ENCODE peak calls at places on chromosomes 5 and 9, in nine cellular contexts. C is endodermal cell, W is colonic mucosa, X is coronary artery, G is fibroblast of the aortic adventitia, O is fibroblast of lung, B is B cell, V is omental fat pad, P is Calu3. Z is an unnamed sample.

GRCh38 chr9:109498195-109499060 is at the start of gene PTPN3:
- DNase-seq in C (peak), W (peak), X (no peak), G (no peak), O (peak), B (peak), V (no peak), P (peak), Z (no peak)

GRCh38 chr5:103514381-103514780 is 48.2 kb downstream of the NUDT12 start:
- DNase-seq in C (no peak), W (no peak), X (no peak), G (no peak), O (no peak), B (no peak), V (no peak), P (no peak), Z (no peak)

GRCh38 chr5:153629027-153629426 is 138.6 kb downstream of the GRIA1 start:
- DNase-seq in C (peak), W (peak), X (peak), G (peak), O (peak), B (no peak), V (no peak), P (peak), Z (no peak)

GRCh38 chr9:74777136-74777879 is 110.4 kb downstream of the TRPM6 start:
- DNase-seq in C (peak), W (peak), X (no peak), G (peak), O (peak), B (peak), V (peak), P (peak), Z (no peak)

GRCh38 chr9:37350486-37351190 is 71.9 kb upstream of the GRHPR start:
- DNase-seq in C (no peak), W (no peak), X (no peak), G (peak), O (peak), B (no peak), V (no peak), P (no peak), Z (no peak)

GRCh38 chr5:32692066-32692746 is 18.9 kb upstream of the NPR3 start:
- DNase-seq in C (no peak), W (no peak), X (no peak), G (peak), O (peak), B (no peak), V (no peak), P (no peak), Z (no peak)

GRCh38 chr5:179124853-179125788 is 64.9 kb downstream of the ZNF354C start:
- DNase-seq in C (peak), W (no peak), X (peak), G (no peak), O (no peak), B (no peak), V (no peak), P (no peak), Z (peak)

GRCh38 chr9:120755827-120756434 is 37.3 kb downstream of the FBXW2 start:
- DNase-seq in C (peak), W (peak), X (no peak), G (peak), O (peak), B (peak), V (peak), P (peak), Z (no peak)

GRCh38 chr5:73496984-73497457 is 1.2 kb upstream of the BTF3 start:
- DNase-seq in C (no peak), W (no peak), X (no peak), G (peak), O (peak), B (no peak), V (no peak), P (no peak), Z (no peak)

GRCh38 chr9:6598249-6598725 is 47.2 kb downstream of the GLDC start:
- DNase-seq in C (no peak), W (no peak), X (no peak), G (no peak), O (no peak), B (no peak), V (no peak), P (no peak), Z (no peak)

GRCh38 chr9:29668732-29669131 is 2095.5 kb upstream of the C9orf72 start:
- DNase-seq in C (no peak), W (no peak), X (no peak), G (no peak), O (no peak), B (no peak), V (no peak), P (no peak), Z (no peak)

GRCh38 chr9:122144836-122145235 is 14.7 kb downstream of the NDUFA8 start:
- DNase-seq in C (no peak), W (no peak), X (no peak), G (no peak), O (no peak), B (no peak), V (no peak), P (no peak), Z (no peak)

GRCh38 chr5:171897231-171897630 is 109.2 kb downstream of the FBXW11 start:
- DNase-seq in C (no peak), W (no peak), X (no peak), G (no peak), O (no peak), B (no peak), V (no peak), P (no peak), Z (no peak)

GRCh38 chr5:81081461-81081835 is 121.3 kb downstream of the RASGRF2 start:
- DNase-seq in C (no peak), W (no peak), X (no peak), G (no peak), O (peak), B (no peak), V (no peak), P (no peak), Z (no peak)

GRCh38 chr5:81078930-81079329 is 118.8 kb downstream of the RASGRF2 start:
- DNase-seq in C (no peak), W (no peak), X (no peak), G (no peak), O (no peak), B (no peak), V (no peak), P (no peak), Z (no peak)

GRCh38 chr5:81075041-81075440 is 114.9 kb downstream of the RASGRF2 start:
- DNase-seq in C (no peak), W (no peak), X (no peak), G (no peak), O (no peak), B (no peak), V (no peak), P (no peak), Z (no peak)

GRCh38 chr5:81077105-81077504 is 116.9 kb downstream of the RASGRF2 start:
- DNase-seq in C (no peak), W (no peak), X (no peak), G (no peak), O (no peak), B (no peak), V (no peak), P (no peak), Z (no peak)

DNA sequence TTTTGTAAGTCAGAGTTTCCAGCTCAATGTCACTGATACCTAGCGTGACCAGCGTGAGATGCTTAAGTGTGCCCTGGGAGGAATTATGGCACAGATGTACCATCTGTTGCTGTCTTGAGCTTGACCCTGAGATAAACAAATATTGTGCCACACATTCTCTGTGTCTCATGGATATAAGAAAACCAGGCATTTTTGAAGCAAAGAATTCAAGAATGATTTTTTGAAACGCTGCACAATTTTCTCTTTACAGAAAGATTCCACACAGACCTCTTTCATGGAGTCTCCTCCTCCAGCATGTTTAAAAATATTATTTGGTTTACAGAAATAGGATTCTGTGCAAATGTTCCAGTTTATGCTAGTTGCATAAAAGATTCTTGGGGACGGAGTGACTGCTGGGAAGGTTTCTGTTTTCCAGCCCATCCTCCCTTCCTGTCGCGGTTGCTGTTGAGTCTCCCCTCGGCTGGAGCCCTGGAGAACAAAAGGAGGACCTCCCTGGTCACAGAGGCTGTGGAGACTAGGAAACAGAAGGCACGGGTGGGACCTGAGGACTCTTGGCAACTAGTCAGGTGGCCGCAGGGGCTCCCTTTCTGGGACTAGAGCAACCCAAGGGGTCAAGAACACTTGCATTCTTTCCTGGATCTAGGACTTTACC is 120.8 kb downstream of the RASGRF2 start:
- DNase-seq in C (no peak), W (no peak), X (no peak), G (no peak), O (no peak), B (no peak), V (no peak), P (no peak), Z (no peak)
- TF ChIP-seq CTCF in C (no peak), W (no peak), X (no peak), G (no peak), O (no peak), B (no peak), V (no peak), P (no peak), Z (no peak)

DNA sequence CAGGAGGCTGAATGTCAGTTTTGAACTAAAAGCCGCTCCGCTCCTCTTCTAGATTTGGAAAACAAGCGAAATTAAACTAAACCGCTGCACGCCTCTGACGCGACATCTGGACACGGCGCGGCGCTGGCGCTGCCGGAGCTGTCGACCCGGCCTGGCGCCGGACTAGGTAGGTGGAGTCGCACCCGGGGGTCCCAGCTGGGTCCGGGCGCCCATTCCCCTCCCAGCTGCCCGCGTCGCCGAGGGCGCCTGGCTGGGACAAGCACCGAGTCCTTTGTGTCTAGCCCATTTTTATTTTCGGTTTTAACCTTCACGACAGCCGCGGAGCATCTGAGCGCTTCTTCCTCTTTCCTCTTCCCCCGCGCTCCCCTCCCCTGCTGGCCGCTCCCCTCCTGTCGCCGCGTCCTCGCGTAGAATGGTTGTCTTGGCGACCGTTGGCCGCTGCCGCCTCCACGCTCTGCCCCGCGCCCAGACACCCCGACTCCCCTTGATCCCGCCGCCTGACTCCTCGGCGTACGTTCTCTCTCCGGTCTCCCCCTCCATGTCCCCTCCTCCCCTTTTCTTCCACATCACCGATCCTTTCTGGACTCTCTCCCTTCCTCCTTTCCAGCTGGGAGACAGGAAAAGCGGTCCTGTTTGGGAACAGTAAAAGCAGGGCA is 533 bp downstream of the CDKN2B-AS1 start:
- DNase-seq in C (peak), W (peak), X (no peak), G (peak), O (peak), B (peak), V (no peak), P (peak), Z (no peak)
- TF ChIP-seq CTCF in C (no peak), W (no peak), X (no peak), G (peak), O (no peak), B (no peak), V (no peak), P (no peak), Z (no peak)

GRCh38 chr5:175887463-175887862 is 16.1 kb downstream of the CPLX2 start:
- DNase-seq in C (peak), W (no peak), X (no peak), G (no peak), O (no peak), B (no peak), V (no peak), P (no peak), Z (no peak)

GRCh38 chr5:175894251-175894650 is 22.9 kb downstream of the CPLX2 start:
- DNase-seq in C (no peak), W (no peak), X (no peak), G (no peak), O (no peak), B (no peak), V (no peak), P (no peak), Z (no peak)

GRCh38 chr5:175893466-175893865 is 22.1 kb downstream of the CPLX2 start:
- DNase-seq in C (no peak), W (no peak), X (no peak), G (no peak), O (no peak), B (no peak), V (no peak), P (no peak), Z (no peak)

GRCh38 chr5:175892401-175892800 is 21.0 kb downstream of the CPLX2 start:
- DNase-seq in C (peak), W (no peak), X (no peak), G (no peak), O (no peak), B (no peak), V (no peak), P (no peak), Z (no peak)

DNA sequence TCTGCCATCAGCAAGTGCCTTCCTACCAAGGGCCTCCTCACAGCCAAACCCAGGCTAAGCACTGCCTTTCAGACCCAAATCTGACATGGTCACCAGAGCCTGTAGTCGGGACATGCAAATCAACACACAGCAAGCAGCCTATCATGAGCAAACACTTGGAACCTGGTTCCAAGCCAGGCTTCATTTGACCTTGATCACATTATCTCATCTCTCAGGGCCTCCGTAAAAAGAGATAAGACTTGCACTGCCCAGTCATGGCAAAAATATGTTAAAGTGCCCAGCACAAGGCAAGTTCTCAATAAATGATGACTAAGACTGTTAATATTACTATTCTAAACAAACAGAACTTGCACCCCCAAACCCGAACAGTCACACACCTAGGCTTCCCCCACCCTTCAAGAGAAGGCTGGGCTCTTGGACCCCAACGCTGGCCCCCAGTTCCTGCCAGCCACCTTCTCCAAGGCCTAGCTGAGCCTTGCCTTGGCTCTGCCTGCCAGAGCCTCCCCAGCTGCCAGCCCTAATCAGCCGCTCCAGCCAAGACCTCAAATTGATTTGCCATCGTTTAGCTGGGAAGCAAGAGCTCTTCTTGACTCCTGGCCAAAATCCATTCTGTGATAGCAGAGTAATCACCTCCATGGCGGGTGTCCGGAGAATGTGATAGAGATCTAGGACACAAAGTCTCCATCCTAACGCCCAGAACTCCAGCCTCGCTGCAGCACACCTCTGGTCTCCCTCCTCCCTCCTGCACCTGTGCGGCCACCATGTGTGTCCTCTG is 18.7 kb downstream of the CPLX2 start:
- DNase-seq in C (no peak), W (no peak), X (no peak), G (peak), O (peak), B (no peak), V (no peak), P (no peak), Z (no peak)
- TF ChIP-seq CTCF in C (no peak), W (no peak), X (no peak), G (no peak), O (no peak), B (no peak), V (no peak), P (no peak), Z (no peak)

DNA sequence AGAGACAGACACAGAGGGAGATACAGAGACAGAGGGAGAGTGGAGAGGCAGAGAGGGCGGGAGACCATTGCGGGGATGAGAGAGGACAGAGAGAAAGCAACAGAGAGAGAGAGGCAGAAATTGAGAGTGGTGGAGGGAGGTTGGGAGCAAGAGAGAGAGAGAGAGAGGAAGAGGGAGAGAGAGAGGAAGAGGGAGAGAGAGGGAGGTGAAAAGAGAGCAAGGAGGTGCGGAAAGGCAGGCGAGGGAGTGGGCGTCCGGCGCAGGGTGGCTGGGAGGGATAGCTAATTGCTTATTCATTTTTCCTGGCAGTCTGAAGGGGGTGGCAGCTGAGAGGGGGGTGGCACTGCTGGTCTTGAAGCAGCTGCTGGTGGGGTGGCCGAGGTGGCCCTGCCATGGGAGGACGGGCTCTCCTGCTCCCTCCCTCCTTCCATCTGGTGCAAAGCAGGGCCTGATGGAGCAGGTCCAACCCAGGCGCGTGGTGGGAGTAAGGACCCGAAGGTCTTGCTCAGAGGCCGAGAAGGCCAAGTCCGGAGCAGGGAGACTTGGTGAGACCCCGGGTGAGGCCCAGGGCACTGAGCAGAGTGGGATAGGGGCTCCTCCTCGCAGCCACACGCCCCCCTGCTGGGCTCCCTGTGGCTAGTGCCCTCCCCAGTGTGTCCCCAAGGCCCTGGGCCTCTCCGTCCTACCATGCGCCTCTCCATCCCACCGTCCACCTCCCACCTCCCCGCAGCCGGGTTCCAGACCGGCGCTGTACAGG is 25.3 kb upstream of the RNU6ATAC start:
- DNase-seq in C (peak), W (no peak), X (no peak), G (no peak), O (peak), B (peak), V (peak), P (no peak), Z (no peak)
- TF ChIP-seq CTCF in C (no peak), W (no peak), X (no peak), G (no peak), O (no peak), B (no peak), V (no peak), P (no peak), Z (no peak)

Z was measured in type B pancreatic cell.